ENCODE peak calls at places on chromosome 2, in four cellular contexts. J is tibial nerve, Y is AG04450, F is body of pancreas. P is an unnamed sample.

GRCh38 chr2:165803123-165803760 is 9.2 kb upstream of the GALNT3 start:
- DNase-seq in J (no peak), Y (peak; percentile 21), F (no peak), P (peak; percentile 89)

GRCh38 chr2:235936493-235936892 is 231.7 kb downstream of the GBX2 start:
- DNase-seq in J (no peak), Y (no peak), F (no peak), P (peak; percentile 22)

GRCh38 chr2:128563348-128563687 is 244.7 kb upstream of the HS6ST1 start:
- DNase-seq in J (peak; percentile 56), Y (peak; percentile 91), F (peak; percentile 35), P (peak; percentile 97)

GRCh38 chr2:38771632-38772031 is 6.4 kb upstream of the GEMIN6 start:
- DNase-seq in J (no peak), Y (no peak), F (no peak), P (peak; percentile 33)

GRCh38 chr2:231709636-231709980 is 1.3 kb downstream of the PTMA start:
- DNase-seq in J (no peak), Y (no peak), F (peak; percentile 58), P (no peak)

GRCh38 chr2:1446281-1446680 is 33.0 kb downstream of the TPO start:
- DNase-seq in J (no peak), Y (no peak), F (no peak), P (no peak)

GRCh38 chr2:210503622-210504300 is 27.2 kb upstream of the LANCL1 start:
- DNase-seq in J (no peak), Y (no peak), F (no peak), P (peak; percentile 13)

GRCh38 chr2:74831693-74832530 is 2.0 kb upstream of the HK2 start:
- DNase-seq in J (no peak), Y (no peak), F (no peak), P (no peak)

GRCh38 chr2:80126596-80127189 is 177.9 kb downstream of the LRRTM1 start:
- DNase-seq in J (no peak), Y (no peak), F (no peak), P (peak; percentile 39)

GRCh38 chr2:67871696-67872320 is 191.0 kb downstream of the C1D start:
- DNase-seq in J (no peak), Y (no peak), F (no peak), P (peak; percentile 83)

GRCh38 chr2:206031162-206031784 is 54.7 kb downstream of the INO80D start:
- DNase-seq in J (no peak), Y (no peak), F (no peak), P (peak; percentile 44)

DNA sequence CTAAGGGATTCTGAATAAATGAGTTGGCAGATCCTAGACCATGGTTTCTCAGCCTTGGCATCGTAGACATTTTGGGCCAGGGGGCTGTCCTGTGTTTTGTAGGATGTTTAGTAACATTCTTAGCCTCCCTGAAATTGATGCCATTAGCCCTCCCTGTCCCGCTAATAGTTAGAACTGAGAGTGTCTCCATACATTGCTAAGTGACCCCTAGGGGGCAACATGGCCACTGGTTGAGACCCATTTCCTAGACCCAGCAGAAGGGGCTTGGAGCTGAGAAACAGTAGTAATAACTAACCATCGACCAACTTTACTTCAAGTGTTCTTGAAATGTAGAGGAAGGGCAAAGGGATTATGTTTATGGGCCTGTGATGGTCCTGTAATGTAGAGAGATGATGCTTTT is 40.8 kb downstream of the KCMF1 start:
- DNase-seq in J (no peak), Y (no peak), F (no peak), P (no peak)
- TF ChIP-seq CTCF in J (no peak), Y (no peak), F (peak; percentile 4), P (peak; percentile 13)

DNA sequence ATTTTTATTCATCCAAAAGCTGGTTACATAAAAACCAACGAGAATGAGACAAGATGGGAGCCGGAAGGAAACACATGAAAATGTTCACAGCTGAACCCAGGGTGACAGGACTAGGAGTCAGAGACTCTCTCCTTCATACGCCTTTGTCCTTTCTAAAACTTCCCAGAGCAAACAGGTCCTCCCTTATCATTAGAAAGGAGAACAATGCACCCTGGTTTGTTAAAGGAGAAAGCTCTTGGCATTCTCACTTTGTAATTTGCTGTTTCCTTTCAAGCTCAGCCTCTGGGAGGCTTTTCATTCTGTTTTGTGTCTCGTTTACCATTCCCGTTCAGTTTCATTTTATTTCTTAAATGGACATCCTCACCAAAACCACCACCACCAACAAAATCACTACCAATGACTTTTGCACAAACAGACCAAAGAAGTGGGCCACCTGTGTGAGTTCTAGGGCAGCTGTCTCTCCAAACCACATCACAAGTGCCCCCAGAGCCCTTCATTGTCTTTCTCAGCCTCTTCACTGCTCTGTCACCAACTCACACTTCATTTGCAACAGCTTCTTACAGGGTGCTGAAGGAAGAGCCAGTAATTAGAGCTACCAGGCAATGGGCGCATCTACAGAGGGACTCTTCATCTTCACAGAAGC is 105.3 kb downstream of the HDAC4 start:
- DNase-seq in J (no peak), Y (no peak), F (no peak), P (no peak)
- H3K4me3 ChIP-seq in J (no peak overlapping the region), Y (no peak overlapping the region), F (no peak overlapping the region), P (no peak overlapping the region)

GRCh38 chr2:119023534-119023933 is 81.5 kb downstream of the MARCO start:
- DNase-seq in J (no peak), Y (no peak), F (no peak), P (no peak)

GRCh38 chr2:119025013-119025412 is 83.0 kb downstream of the MARCO start:
- DNase-seq in J (no peak), Y (no peak), F (no peak), P (no peak)

GRCh38 chr2:119024152-119024551 is 82.2 kb downstream of the MARCO start:
- DNase-seq in J (no peak), Y (no peak), F (no peak), P (no peak)

GRCh38 chr2:119024568-119024967 is 82.6 kb downstream of the MARCO start:
- DNase-seq in J (no peak), Y (no peak), F (no peak), P (no peak)

DNA sequence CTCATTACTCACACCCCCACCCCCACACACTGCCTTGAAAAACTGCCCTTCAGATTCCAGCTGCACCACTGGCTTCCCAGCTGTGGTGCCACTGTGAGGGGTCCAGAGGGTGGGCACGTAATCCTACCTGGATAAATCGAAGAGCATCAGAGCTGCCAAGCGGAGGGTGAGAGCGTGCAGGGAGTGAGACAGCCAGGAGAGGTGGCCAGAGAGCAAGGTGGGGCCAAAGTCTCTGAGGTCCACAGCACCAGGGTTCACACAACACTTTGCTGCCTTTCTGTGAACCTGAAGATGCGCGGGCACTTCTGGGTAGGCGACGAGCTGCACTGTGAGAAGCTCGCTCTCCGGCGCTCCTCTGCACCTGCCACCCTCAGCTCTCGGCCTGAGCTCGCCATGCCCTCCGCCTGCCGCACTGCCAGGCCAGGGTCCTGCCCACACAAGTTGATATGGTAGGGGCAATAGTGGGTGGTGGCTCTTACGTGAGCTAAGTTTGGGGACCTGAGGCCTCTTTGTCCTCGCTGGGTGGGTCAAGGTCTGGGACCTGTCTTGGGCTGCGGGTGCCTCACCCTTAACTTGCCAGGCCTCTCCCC is 83.9 kb downstream of the MARCO start:
- DNase-seq in J (no peak), Y (no peak), F (no peak), P (no peak)
- TF ChIP-seq CTCF in J (no peak), Y (no peak), F (no peak), P (no peak)

DNA sequence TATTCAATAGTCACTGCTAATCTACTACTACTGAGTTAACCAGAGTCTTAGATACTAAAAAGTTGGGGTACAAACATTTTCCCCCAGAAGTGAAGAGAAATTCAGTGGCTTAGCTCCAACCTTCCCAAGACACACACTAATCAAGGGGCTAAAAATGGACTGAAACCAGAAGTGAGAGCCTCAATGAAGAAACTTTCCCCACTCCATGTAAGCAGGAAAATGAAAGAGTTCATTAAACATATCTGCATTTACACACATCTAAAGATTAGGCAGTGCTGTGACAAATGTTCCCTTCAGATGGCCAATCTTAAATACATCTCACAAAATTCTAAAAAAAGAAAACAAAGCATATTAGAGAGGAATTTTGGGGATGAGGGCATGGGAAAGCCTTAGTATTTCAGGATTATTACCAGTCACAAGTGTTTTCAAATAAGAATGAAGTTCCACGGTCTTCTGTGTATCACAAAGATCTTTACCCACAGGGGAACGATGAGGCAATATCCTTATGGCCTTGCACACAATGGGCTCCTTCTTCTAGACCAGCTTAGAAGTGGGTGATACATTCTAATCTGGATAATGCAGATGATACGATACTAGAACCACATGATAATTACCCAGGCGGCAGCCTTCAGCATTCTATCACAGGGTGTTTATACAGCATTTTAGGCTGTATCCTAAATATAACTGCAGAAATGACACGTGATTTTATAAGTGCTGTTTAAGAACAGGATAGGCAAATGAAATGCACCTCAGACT is 17.1 kb downstream of the ANKRD44 start:
- DNase-seq in J (no peak), Y (no peak), F (no peak), P (peak; percentile 36)
- H3K4me3 ChIP-seq in J (no peak overlapping the region), Y (no peak overlapping the region), F (no peak overlapping the region), P (no peak overlapping the region)

GRCh38 chr2:196337618-196337953 is 166.2 kb upstream of the STK17B start:
- DNase-seq in J (no peak), Y (no peak), F (no peak), P (no peak)

GRCh38 chr2:196338440-196338839 is 167.1 kb upstream of the STK17B start:
- DNase-seq in J (no peak), Y (no peak), F (no peak), P (no peak)

GRCh38 chr2:196336206-196336605 is 164.8 kb upstream of the STK17B start:
- DNase-seq in J (no peak), Y (peak; percentile 59), F (no peak), P (no peak)

GRCh38 chr2:196335238-196335637 is 163.9 kb upstream of the STK17B start:
- DNase-seq in J (no peak), Y (peak; percentile 62), F (no peak), P (peak; percentile 64)

DNA sequence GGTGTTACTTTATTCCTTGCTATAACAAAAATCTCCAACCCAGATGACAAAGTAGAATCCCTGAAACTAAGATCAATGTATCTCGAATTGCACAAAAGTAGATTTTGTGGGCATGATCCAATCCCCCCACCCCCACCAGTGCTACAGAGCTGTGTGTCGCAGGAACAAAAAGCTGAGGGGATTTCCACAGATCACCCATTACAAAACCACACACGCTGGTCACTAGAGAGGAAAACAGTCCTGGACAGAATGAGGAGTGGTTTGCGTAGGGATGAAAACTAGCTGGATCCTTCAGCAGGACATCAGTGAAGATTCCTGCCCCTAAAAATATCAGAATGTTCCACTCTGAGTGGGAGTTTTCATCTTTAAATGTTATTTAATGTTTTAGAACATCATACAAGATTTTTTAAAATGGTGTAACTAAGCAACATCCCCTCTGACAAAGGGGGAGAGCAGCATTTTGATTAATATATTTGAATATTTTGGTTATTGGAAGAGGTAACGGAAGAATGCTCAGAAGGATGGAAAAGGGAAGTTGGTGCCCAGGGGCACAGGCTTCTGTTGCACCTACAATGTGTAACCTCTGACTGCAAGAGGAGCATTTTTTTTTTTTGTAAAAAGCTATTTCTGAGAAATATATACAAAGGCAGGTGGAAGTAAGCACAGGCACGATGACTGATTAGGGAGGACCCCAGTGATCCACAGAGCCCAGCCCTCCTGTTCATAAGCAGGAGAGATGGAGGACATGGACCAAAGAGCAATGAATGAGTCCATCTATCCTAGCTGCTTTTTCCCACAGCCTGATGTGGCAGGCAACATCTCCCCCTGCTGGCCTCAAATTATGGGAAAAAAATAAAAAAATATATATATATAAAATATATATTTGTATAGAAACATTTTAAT is 165.6 kb upstream of the STK17B start:
- DNase-seq in J (peak; percentile 12), Y (no peak), F (no peak), P (peak; percentile 66)
- TF ChIP-seq CTCF in J (peak; percentile 40), Y (peak; percentile 60), F (peak; percentile 26), P (peak; percentile 46)

P was measured in fibroblast of pulmonary artery.